ENCODE peak calls at places on chromosome 7, in seven cellular contexts. One of them, this sample, is unnamed.

GRCh38 chr7:29569648-29570047 is 6.0 kb downstream of the PRR15 start:
- DNase-seq in mesenchymal stem cell: no peak
- DNase-seq in IMR-90: no peak
- DNase-seq in H9: no peak
- DNase-seq in neuronal stem cell: no peak
- DNase-seq in mesendoderm: no peak
- DNase-seq in H1: no peak
- DNase-seq in this sample: peak

GRCh38 chr7:22184549-22185199 is 172.3 kb downstream of the RAPGEF5 start:
- DNase-seq in mesenchymal stem cell: no peak
- DNase-seq in IMR-90: no peak
- DNase-seq in H9: peak
- DNase-seq in neuronal stem cell: no peak
- DNase-seq in mesendoderm: peak
- DNase-seq in H1: no peak
- DNase-seq in this sample: no peak

GRCh38 chr7:150403376-150404171 is 24.4 kb downstream of the ZNF775 start:
- DNase-seq in mesenchymal stem cell: no peak
- DNase-seq in IMR-90: no peak
- DNase-seq in H9: peak
- DNase-seq in neuronal stem cell: no peak
- DNase-seq in mesendoderm: no peak
- DNase-seq in H1: no peak
- DNase-seq in this sample: no peak

GRCh38 chr7:22270371-22270770 is 86.6 kb downstream of the RAPGEF5 start:
- DNase-seq in mesenchymal stem cell: no peak
- DNase-seq in IMR-90: no peak
- DNase-seq in H9: no peak
- DNase-seq in neuronal stem cell: no peak
- DNase-seq in mesendoderm: no peak
- DNase-seq in H1: no peak
- DNase-seq in this sample: no peak

GRCh38 chr7:7862393-7862792 is 106.2 kb upstream of the GLCCI1 start:
- DNase-seq in mesenchymal stem cell: no peak
- DNase-seq in IMR-90: peak
- DNase-seq in H9: no peak
- DNase-seq in neuronal stem cell: no peak
- DNase-seq in mesendoderm: no peak
- DNase-seq in H1: no peak
- DNase-seq in this sample: no peak

GRCh38 chr7:139673762-139674161 is 104.0 kb downstream of the HIPK2 start:
- DNase-seq in mesenchymal stem cell: no peak
- DNase-seq in IMR-90: no peak
- DNase-seq in H9: no peak
- DNase-seq in neuronal stem cell: no peak
- DNase-seq in mesendoderm: no peak
- DNase-seq in H1: no peak
- DNase-seq in this sample: no peak

GRCh38 chr7:99379043-99379577 is 4.6 kb downstream of the ARPC1B start:
- DNase-seq in mesenchymal stem cell: peak
- DNase-seq in IMR-90: peak
- DNase-seq in H9: no peak
- DNase-seq in neuronal stem cell: no peak
- DNase-seq in mesendoderm: peak
- DNase-seq in H1: no peak
- DNase-seq in this sample: peak

GRCh38 chr7:99827040-99827778 is 604 bp upstream of the CYP3A43 start:
- DNase-seq in mesenchymal stem cell: no peak
- DNase-seq in IMR-90: no peak
- DNase-seq in H9: no peak
- DNase-seq in neuronal stem cell: no peak
- DNase-seq in mesendoderm: no peak
- DNase-seq in H1: peak
- DNase-seq in this sample: no peak

GRCh38 chr7:105365541-105366534 is 22.9 kb downstream of the SRPK2 start:
- DNase-seq in mesenchymal stem cell: no peak
- DNase-seq in IMR-90: no peak
- DNase-seq in H9: no peak
- DNase-seq in neuronal stem cell: no peak
- DNase-seq in mesendoderm: no peak
- DNase-seq in H1: no peak
- DNase-seq in this sample: no peak

DNA sequence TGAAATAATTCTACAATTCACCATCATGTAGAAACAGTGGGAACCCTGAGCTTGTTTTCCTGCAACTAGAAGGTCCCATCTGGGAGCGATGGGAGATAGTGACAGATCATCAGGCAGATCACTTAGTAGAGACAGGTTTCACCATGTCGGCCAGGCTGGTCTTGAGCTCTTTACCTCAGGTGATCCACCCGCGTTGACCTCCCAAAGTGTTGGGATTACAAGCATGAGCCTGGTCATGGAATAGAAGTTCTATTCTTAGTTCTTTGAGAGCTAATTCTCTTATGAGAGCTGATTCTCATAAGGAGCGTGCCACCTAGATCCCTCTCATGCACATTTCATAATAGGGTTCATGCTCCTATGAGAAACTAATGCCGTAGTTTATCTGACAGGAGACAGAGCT is 778.0 kb upstream of the AUTS2 start:
- DNase-seq in mesenchymal stem cell: no peak
- DNase-seq in IMR-90: no peak
- DNase-seq in H9: no peak
- DNase-seq in neuronal stem cell: no peak
- DNase-seq in mesendoderm: no peak
- DNase-seq in H1: no peak
- DNase-seq in this sample: no peak
- H3K18ac ChIP-seq in mesenchymal stem cell: no peak
- H3K18ac ChIP-seq in IMR-90: no peak
- H3K18ac ChIP-seq in H9: no peak
- H3K18ac ChIP-seq in neuronal stem cell: no peak
- H3K18ac ChIP-seq in mesendoderm: no peak
- H3K18ac ChIP-seq in H1: no peak
- H3K18ac ChIP-seq in this sample: no peak

DNA sequence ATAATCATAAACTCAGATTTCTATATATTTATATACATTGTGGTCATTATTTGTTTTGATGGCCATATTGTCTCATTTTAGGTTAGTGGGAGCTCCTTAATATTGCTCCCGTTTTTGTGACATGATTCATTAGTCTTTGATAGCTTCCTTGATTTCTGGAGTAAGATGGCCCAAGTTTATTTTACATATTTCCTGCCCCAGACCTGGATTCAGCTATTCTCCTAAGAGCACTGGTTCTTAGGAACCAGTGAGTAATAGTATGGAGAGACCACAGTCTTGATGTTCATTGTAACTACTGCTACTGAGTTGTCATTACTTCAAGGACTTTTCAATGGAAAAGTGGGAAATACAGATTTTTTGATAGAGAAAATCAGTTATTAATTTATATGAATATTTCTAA is 6.0 kb downstream of the TFPI2 start:
- DNase-seq in mesenchymal stem cell: no peak
- DNase-seq in IMR-90: no peak
- DNase-seq in H9: no peak
- DNase-seq in neuronal stem cell: no peak
- DNase-seq in mesendoderm: no peak
- DNase-seq in H1: no peak
- DNase-seq in this sample: no peak
- H3K18ac ChIP-seq in mesenchymal stem cell: no peak
- H3K18ac ChIP-seq in IMR-90: no peak
- H3K18ac ChIP-seq in H9: no peak
- H3K18ac ChIP-seq in neuronal stem cell: no peak
- H3K18ac ChIP-seq in mesendoderm: no peak
- H3K18ac ChIP-seq in H1: no peak
- H3K18ac ChIP-seq in this sample: no peak

GRCh38 chr7:27343804-27344203 is 101.2 kb downstream of the EVX1 start:
- DNase-seq in mesenchymal stem cell: no peak
- DNase-seq in IMR-90: no peak
- DNase-seq in H9: no peak
- DNase-seq in neuronal stem cell: no peak
- DNase-seq in mesendoderm: no peak
- DNase-seq in H1: peak
- DNase-seq in this sample: no peak

GRCh38 chr7:27345164-27345887 is 102.7 kb downstream of the EVX1 start:
- DNase-seq in mesenchymal stem cell: no peak
- DNase-seq in IMR-90: no peak
- DNase-seq in H9: no peak
- DNase-seq in neuronal stem cell: no peak
- DNase-seq in mesendoderm: no peak
- DNase-seq in H1: no peak
- DNase-seq in this sample: no peak

DNA sequence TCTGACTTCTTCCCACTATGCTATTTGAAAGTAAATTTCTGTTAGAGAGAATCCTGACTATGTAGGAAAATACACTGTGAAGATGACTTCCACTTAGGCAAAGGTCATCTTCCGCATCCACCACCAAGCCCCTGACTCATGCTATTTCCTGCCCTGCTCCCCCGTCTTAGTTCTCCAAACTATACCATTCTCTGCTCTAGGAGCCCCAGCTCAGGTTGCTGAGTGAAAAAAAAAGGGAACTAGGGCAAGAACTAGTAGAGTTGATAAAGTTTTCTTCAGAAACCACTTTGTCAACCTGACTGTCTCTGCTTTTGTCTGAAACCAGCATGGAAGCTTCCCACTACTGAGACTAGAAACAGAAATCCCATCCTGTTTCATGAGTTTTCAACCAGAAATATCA is 96.9 kb downstream of the EVX1 start:
- DNase-seq in mesenchymal stem cell: peak
- DNase-seq in IMR-90: no peak
- DNase-seq in H9: no peak
- DNase-seq in neuronal stem cell: no peak
- DNase-seq in mesendoderm: peak
- DNase-seq in H1: no peak
- DNase-seq in this sample: peak
- H3K18ac ChIP-seq in mesenchymal stem cell: no peak
- H3K18ac ChIP-seq in IMR-90: no peak
- H3K18ac ChIP-seq in H9: no peak
- H3K18ac ChIP-seq in neuronal stem cell: no peak
- H3K18ac ChIP-seq in mesendoderm: no peak
- H3K18ac ChIP-seq in H1: no peak
- H3K18ac ChIP-seq in this sample: no peak

GRCh38 chr7:117489016-117489415 is 9.2 kb downstream of the CFTR start:
- DNase-seq in mesenchymal stem cell: no peak
- DNase-seq in IMR-90: no peak
- DNase-seq in H9: no peak
- DNase-seq in neuronal stem cell: no peak
- DNase-seq in mesendoderm: no peak
- DNase-seq in H1: no peak
- DNase-seq in this sample: no peak
- H3K18ac ChIP-seq in mesenchymal stem cell: no peak
- H3K18ac ChIP-seq in IMR-90: no peak
- H3K18ac ChIP-seq in H9: no peak
- H3K18ac ChIP-seq in neuronal stem cell: no peak
- H3K18ac ChIP-seq in mesendoderm: no peak
- H3K18ac ChIP-seq in H1: no peak
- H3K18ac ChIP-seq in this sample: no peak

DNA sequence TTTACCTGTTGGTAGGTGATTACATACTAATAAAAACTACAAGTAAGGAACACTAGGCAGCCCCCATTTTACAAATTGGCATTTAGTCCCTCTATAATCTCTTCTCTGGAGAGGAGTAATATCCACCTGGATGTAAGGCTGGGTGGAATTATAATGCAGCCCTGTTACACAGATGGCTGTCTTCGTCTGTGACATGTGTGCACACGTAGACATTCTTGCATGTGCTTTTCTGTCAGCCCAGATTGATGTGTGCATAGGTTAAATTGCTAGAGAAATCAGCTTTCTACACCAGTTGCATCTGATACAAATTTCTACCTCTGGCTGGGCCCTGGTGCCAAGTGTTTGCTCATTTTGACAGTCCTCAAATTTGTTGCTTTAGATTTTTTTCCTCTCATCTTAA is 715.9 kb downstream of the AUTS2 start:
- DNase-seq in mesenchymal stem cell: no peak
- DNase-seq in IMR-90: no peak
- DNase-seq in H9: no peak
- DNase-seq in neuronal stem cell: no peak
- DNase-seq in mesendoderm: no peak
- DNase-seq in H1: no peak
- DNase-seq in this sample: no peak
- H3K18ac ChIP-seq in mesenchymal stem cell: no peak
- H3K18ac ChIP-seq in IMR-90: no peak
- H3K18ac ChIP-seq in H9: no peak
- H3K18ac ChIP-seq in neuronal stem cell: no peak
- H3K18ac ChIP-seq in mesendoderm: no peak
- H3K18ac ChIP-seq in H1: no peak
- H3K18ac ChIP-seq in this sample: no peak